ENCODE peak calls at places on chromosome 18, in five cellular contexts. U is GM12865, K is cardiac muscle cell, G is SK-N-SH, T is GM06990. W is an unnamed sample.

GRCh38 chr18:63570721-63571120 is 16.4 kb upstream of the SERPINB13 start:
- DNase-seq in U (no peak), K (no peak), G (no peak), T (no peak), W (no peak)

GRCh38 chr18:49241852-49242251 is 218.6 kb downstream of the DYM start:
- DNase-seq in U (no peak), K (no peak), G (no peak), T (no peak), W (no peak)

GRCh38 chr18:30376515-30376914 is 666.0 kb downstream of the DSC3 start:
- DNase-seq in U (peak), K (no peak), G (no peak), T (no peak), W (no peak)

GRCh38 chr18:63016270-63016669 is 300.9 kb downstream of the PHLPP1 start:
- DNase-seq in U (peak), K (peak), G (peak), T (no peak), W (peak)

GRCh38 chr18:2881490-2882195 is 34.8 kb downstream of the EMILIN2 start:
- DNase-seq in U (peak), K (no peak), G (no peak), T (no peak), W (no peak)

GRCh38 chr18:3447895-3448844 is 1.8 kb upstream of the TGIF1 start:
- DNase-seq in U (peak), K (peak), G (peak), T (peak), W (peak)

GRCh38 chr18:50879302-50880107 is 587 bp downstream of the ME2 start:
- DNase-seq in U (peak), K (peak), G (no peak), T (peak), W (peak)

GRCh38 chr18:34959989-34960388 is 81.2 kb upstream of the MAPRE2 start:
- DNase-seq in U (no peak), K (no peak), G (no peak), T (no peak), W (no peak)

GRCh38 chr18:28193177-28193778 is 16.3 kb upstream of the CDH2 start:
- DNase-seq in U (no peak), K (no peak), G (no peak), T (no peak), W (no peak)

GRCh38 chr18:69401475-69402218 is 959 bp downstream of the DOK6 start:
- DNase-seq in U (no peak), K (peak), G (peak), T (no peak), W (peak)

GRCh38 chr18:77099501-77100370 is 32.8 kb downstream of the MBP start:
- DNase-seq in U (peak), K (no peak), G (no peak), T (peak), W (no peak)

GRCh38 chr18:33611525-33612135 is 33.6 kb downstream of the ASXL3 start:
- DNase-seq in U (no peak), K (no peak), G (no peak), T (no peak), W (no peak)

GRCh38 chr18:33603434-33603833 is 25.4 kb downstream of the ASXL3 start:
- DNase-seq in U (no peak), K (no peak), G (no peak), T (no peak), W (no peak)

GRCh38 chr18:33600846-33601245 is 22.8 kb downstream of the ASXL3 start:
- DNase-seq in U (no peak), K (no peak), G (no peak), T (no peak), W (no peak)

GRCh38 chr18:33605250-33605649 is 27.2 kb downstream of the ASXL3 start:
- DNase-seq in U (no peak), K (no peak), G (no peak), T (no peak), W (no peak)

GRCh38 chr18:33606621-33607020 is 28.6 kb downstream of the ASXL3 start:
- DNase-seq in U (peak), K (no peak), G (no peak), T (no peak), W (no peak)
- TF ChIP-seq CTCF in U (no peak), K (no peak), G (no peak), T (peak), W (no peak)

GRCh38 chr18:41604964-41605363 is 350.1 kb upstream of the PIK3C3 start:
- DNase-seq in U (no peak), K (peak), G (no peak), T (no peak), W (no peak)
- TF ChIP-seq CTCF in U (no peak), K (no peak), G (no peak), T (no peak), W (no peak)

DNA sequence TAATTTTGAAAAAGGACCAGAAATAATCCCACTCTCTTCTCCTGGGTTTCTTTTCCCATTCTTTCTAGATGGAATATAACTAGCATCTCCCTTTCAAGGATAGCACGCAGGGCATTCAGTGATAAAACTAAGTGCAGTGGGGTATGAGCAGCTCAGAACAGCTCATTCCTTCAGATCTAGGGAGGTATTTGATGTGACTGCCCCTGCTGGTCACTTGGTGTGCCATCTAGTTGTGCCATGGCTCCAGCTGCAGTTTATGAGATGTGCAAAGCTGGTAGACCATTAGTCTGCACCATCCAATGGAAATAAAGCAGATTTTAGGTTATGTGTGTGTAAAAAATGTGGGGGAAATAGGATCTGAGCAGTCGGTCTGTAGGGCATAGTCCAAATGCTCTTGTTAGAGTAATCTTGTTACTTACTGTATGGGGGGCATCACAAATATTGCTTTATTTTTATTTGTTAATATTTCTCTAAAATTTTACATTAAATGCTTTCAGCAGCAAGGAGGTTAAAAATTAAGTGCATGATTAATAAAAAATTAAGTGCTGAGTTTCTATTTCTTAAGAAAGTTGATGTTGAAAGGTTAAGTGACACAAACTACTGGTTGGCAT is 38.9 kb downstream of the CTAGE1 start:
- DNase-seq in U (peak), K (peak), G (peak), T (no peak), W (no peak)
- TF ChIP-seq CTCF in U (peak), K (peak), G (peak), T (peak), W (peak)

GRCh38 chr18:58716046-58716766 is 44.9 kb downstream of the MALT1 start:
- DNase-seq in U (peak), K (no peak), G (no peak), T (peak), W (peak)
- TF ChIP-seq CTCF in U (no peak), K (no peak), G (no peak), T (no peak), W (no peak)